ENCODE peak calls at places on chromosomes 5 and 9, in ten cellular contexts. C is B cell; D is H4; M is NCI-H2081; Y is stimulated activated CD4-positive, alpha-beta T cell treated with anti-CD3 and anti-CD28 coated beads, Interleukin-4, amount 100 ng/mL, for 48 hours; I is NCI-H510A; Z is Calu3; X is left cardiac atrium; A is LoVo; R is T-helper 1 cell. J is an unnamed sample.

GRCh38 chr5:106874974-106875373 is 795.8 kb downstream of the EFNA5 start:
- DNase-seq in A (no peak), X (no peak), Y (no peak), I (no peak), Z (no peak), C (no peak), D (no peak), M (no peak), R (no peak), J (no peak)

GRCh38 chr5:101977729-101978345 is 318.2 kb downstream of the SLCO4C1 start:
- DNase-seq in Y (no peak), Z (peak), C (peak), X (no peak), R (no peak), I (peak), M (peak), A (peak), D (peak), J (peak)

GRCh38 chr5:145680169-145680568 is 155.0 kb downstream of the PRELID2 start:
- DNase-seq in D (no peak), Z (peak), C (no peak), A (no peak), I (no peak), X (no peak), M (no peak), R (no peak), Y (no peak), J (no peak)

GRCh38 chr9:127229691-127230417 is 34.7 kb upstream of the GARNL3 start:
- DNase-seq in I (no peak), Y (no peak), M (no peak), D (no peak), Z (no peak), X (no peak), C (no peak), R (no peak), A (no peak), J (no peak)

GRCh38 chr5:175059687-175060194 is 335.4 kb downstream of the MSX2 start:
- DNase-seq in R (no peak), M (no peak), D (peak), Y (peak), A (no peak), Z (no peak), C (no peak), I (peak), X (peak), J (peak)

GRCh38 chr5:132753135-132753987 is 6.1 kb downstream of the CCNI2 start:
- DNase-seq in M (peak), X (no peak), C (no peak), Z (peak), Y (no peak), D (no peak), A (no peak), I (peak), R (no peak), J (peak)

GRCh38 chr5:176620333-176620981 is 9.9 kb downstream of the SNCB start:
- DNase-seq in I (no peak), Y (no peak), D (no peak), Z (no peak), R (no peak), A (no peak), M (no peak), C (no peak), X (no peak), J (no peak)

GRCh38 chr9:131875828-131876485 is 136.1 kb upstream of the RAPGEF1 start:
- DNase-seq in X (no peak), M (no peak), R (no peak), Z (no peak), D (no peak), I (no peak), A (no peak), C (no peak), Y (peak), J (no peak)

GRCh38 chr9:134695144-134695543 is 53.5 kb downstream of the COL5A1 start:
- DNase-seq in C (no peak), M (no peak), Y (no peak), R (no peak), D (no peak), I (no peak), A (no peak), X (peak), Z (no peak), J (no peak)

GRCh38 chr5:177523711-177524538 is 7.2 kb upstream of the DDX41 start:
- DNase-seq in R (no peak), X (peak), I (no peak), Z (no peak), D (no peak), C (no peak), M (no peak), A (no peak), Y (no peak), J (no peak)

GRCh38 chr9:2059131-2059929 is 44.2 kb downstream of the SMARCA2 start:
- DNase-seq in M (no peak), X (no peak), Z (no peak), I (no peak), D (no peak), C (no peak), Y (no peak), R (no peak), A (no peak), J (no peak)

GRCh38 chr5:36222620-36223019 is 19.1 kb downstream of the NADK2 start:
- DNase-seq in I (no peak), D (no peak), R (no peak), M (no peak), Y (no peak), X (no peak), Z (no peak), C (no peak), A (no peak), J (no peak)

GRCh38 chr5:98927988-98928801 is 612 bp downstream of the CHD1 start:
- DNase-seq in Z (peak), A (peak), C (no peak), X (peak), Y (peak), D (peak), R (peak), I (peak), M (peak), J (peak)

GRCh38 chr5:138603521-138603920 is 28.3 kb upstream of the HSPA9 start:
- DNase-seq in I (no peak), Y (no peak), C (no peak), M (no peak), D (no peak), R (no peak), X (no peak), Z (no peak), A (no peak), J (no peak)

GRCh38 chr5:25285116-25285515 is 640.3 kb upstream of the CDH10 start:
- DNase-seq in M (no peak), D (no peak), A (no peak), X (no peak), R (no peak), Y (no peak), Z (no peak), I (no peak), C (no peak), J (no peak)

GRCh38 chr9:129071526-129072131 is 9.3 kb upstream of the DOLPP1 start:
- DNase-seq in Z (no peak), A (no peak), I (no peak), Y (no peak), D (no peak), X (no peak), M (no peak), C (no peak), R (peak), J (no peak)